ENCODE peak calls at places on chromosomes 3 and 15, in nine cellular contexts. C is pons; M is GM04504; A is stimulated activated CD4-positive, alpha-beta T cell treated with anti-CD3 and anti-CD28 coated beads, Interleukin-4, amount 100 ng/mL, for 48 hours; J is activated T-cell treated with anti-CD3 and anti-CD28 coated beads, Interleukin-2, amount 50 U/mL, for 1 hour; S is Daoy; U is RCC 7860; X is T47D; N is CD4-positive, alpha-beta T cell. P is an unnamed sample.

GRCh38 chr3:186109897-186110803 is 1.3 kb upstream of the ETV5 start:
- DNase-seq in C (no peak), M (no peak), A (no peak), J (peak; percentile 27), S (peak; percentile 29), U (no peak), X (no peak), N (no peak), P (no peak)

GRCh38 chr3:45225465-45226205 is 452 bp downstream of the TMEM158 start:
- DNase-seq in C (no peak), M (no peak), A (peak; percentile 41), J (peak; percentile 57), S (peak; percentile 54), U (no peak), X (no peak), N (peak; percentile 28), P (no peak)

GRCh38 chr15:65338366-65338765 is 33.9 kb downstream of the RNU5B-1 start:
- DNase-seq in C (no peak), M (no peak), A (no peak), J (no peak), S (no peak), U (no peak), X (no peak), N (no peak), P (no peak)

GRCh38 chr3:168839692-168840091 is 744.0 kb upstream of the GOLIM4 start:
- DNase-seq in C (no peak), M (no peak), A (no peak), J (no peak), S (no peak), U (no peak), X (no peak), N (no peak), P (no peak)

GRCh38 chr15:56537881-56538280 is 72.9 kb upstream of the MNS1 start:
- DNase-seq in C (no peak), M (no peak), A (no peak), J (peak; percentile 39), S (no peak), U (no peak), X (no peak), N (peak; percentile 5), P (no peak)

GRCh38 chr3:30294241-30294667 is 312.1 kb upstream of the TGFBR2 start:
- DNase-seq in C (no peak), M (no peak), A (no peak), J (no peak), S (no peak), U (no peak), X (no peak), N (no peak), P (no peak)

GRCh38 chr3:170442945-170443344 is 24.3 kb downstream of the CLDN11 start:
- DNase-seq in C (no peak), M (no peak), A (no peak), J (no peak), S (no peak), U (no peak), X (no peak), N (no peak), P (no peak)

GRCh38 chr3:179676081-179676480 is 23.2 kb downstream of the USP13 start:
- DNase-seq in C (no peak), M (no peak), A (no peak), J (no peak), S (no peak), U (peak; percentile 55), X (no peak), N (no peak), P (no peak)

GRCh38 chr15:88658070-88658965 is 19.5 kb downstream of the ISG20 start:
- DNase-seq in C (no peak), M (no peak), A (no peak), J (no peak), S (no peak), U (no peak), X (no peak), N (no peak), P (no peak)

GRCh38 chr3:175199961-175200360 is 340.8 kb downstream of the NAALADL2 start:
- DNase-seq in C (no peak), M (no peak), A (no peak), J (no peak), S (no peak), U (no peak), X (no peak), N (no peak), P (no peak)

GRCh38 chr3:99373088-99373875 is 265.1 kb upstream of the COL8A1 start:
- DNase-seq in C (no peak), M (no peak), A (no peak), J (no peak), S (no peak), U (no peak), X (no peak), N (no peak), P (no peak)

GRCh38 chr15:59243622-59244021 is 37.0 kb downstream of the LDHAL6B start:
- DNase-seq in C (no peak), M (no peak), A (no peak), J (no peak), S (no peak), U (no peak), X (no peak), N (no peak), P (no peak)

GRCh38 chr3:171654809-171655208 is 155.5 kb downstream of the PLD1 start:
- DNase-seq in C (peak; percentile 57), M (peak; percentile 48), A (no peak), J (no peak), S (no peak), U (no peak), X (peak; percentile 85), N (no peak), P (no peak)

GRCh38 chr3:107240183-107241091 is 136.8 kb upstream of the CCDC54 start:
- DNase-seq in C (peak; percentile 82), M (peak; percentile 59), A (peak; percentile 60), J (peak; percentile 78), S (peak; percentile 88), U (peak; percentile 60), X (peak; percentile 80), N (peak; percentile 65), P (no peak)

GRCh38 chr3:80618295-80619256 is 850.8 kb upstream of the ROBO1 start:
- DNase-seq in C (no peak), M (no peak), A (no peak), J (no peak), S (no peak), U (no peak), X (no peak), N (no peak), P (no peak)

GRCh38 chr3:60161334-60161733 is 1089.9 kb downstream of the FHIT start:
- DNase-seq in C (no peak), M (no peak), A (no peak), J (no peak), S (no peak), U (no peak), X (no peak), N (no peak), P (no peak)

GRCh38 chr3:58874248-58874741 is 175.5 kb downstream of the CFAP20DC start:
- DNase-seq in C (no peak), M (no peak), A (no peak), J (no peak), S (peak; percentile 2), U (peak; percentile 69), X (no peak), N (no peak), P (peak; percentile 12)

GRCh38 chr15:91133511-91133910 is 33.5 kb downstream of the SV2B start:
- DNase-seq in C (no peak), M (no peak), A (no peak), J (no peak), S (no peak), U (no peak), X (no peak), N (no peak), P (no peak)

GRCh38 chr3:171388537-171388936 is 71.7 kb downstream of the TNIK start:
- DNase-seq in C (no peak), M (no peak), A (no peak), J (no peak), S (no peak), U (no peak), X (peak; percentile 55), N (no peak), P (no peak)

GRCh38 chr3:127820221-127820870 is 2.0 kb downstream of the MGLL start:
- DNase-seq in C (no peak), M (no peak), A (no peak), J (no peak), S (no peak), U (peak; percentile 79), X (no peak), N (no peak), P (no peak)

GRCh38 chr3:24220859-24221657 is 273.6 kb downstream of the THRB start:
- DNase-seq in C (peak; percentile 50), M (peak; percentile 91), A (no peak), J (no peak), S (peak; percentile 89), U (peak; percentile 85), X (peak; percentile 5), N (no peak), P (peak; percentile 94)

GRCh38 chr3:185420762-185421161 is 57.8 kb downstream of the MAP3K13 start:
- DNase-seq in C (peak; percentile 45), M (no peak), A (no peak), J (no peak), S (peak; percentile 47), U (no peak), X (peak; percentile 86), N (no peak), P (no peak)

GRCh38 chr3:143443851-143444331 is 324.3 kb downstream of the CHST2 start:
- DNase-seq in C (peak; percentile 51), M (peak; percentile 81), A (no peak), J (no peak), S (peak; percentile 91), U (peak; percentile 94), X (peak; percentile 58), N (no peak), P (peak; percentile 88)

GRCh38 chr15:40045572-40046217 is 6.7 kb upstream of the SRP14 start:
- DNase-seq in C (no peak), M (no peak), A (no peak), J (no peak), S (no peak), U (no peak), X (no peak), N (no peak), P (no peak)

GRCh38 chr3:75171632-75172230 is 492.4 kb upstream of the FRG2C start:
- DNase-seq in C (peak; percentile 30), M (no peak), A (no peak), J (no peak), S (no peak), U (no peak), X (peak; percentile 29), N (no peak), P (no peak)

GRCh38 chr3:128296469-128297251 is 143.4 kb downstream of the EEFSEC start:
- DNase-seq in C (no peak), M (no peak), A (no peak), J (peak; percentile 8), S (peak; percentile 1), U (no peak), X (no peak), N (no peak), P (no peak)

GRCh38 chr3:150454622-150455021 is 46.5 kb downstream of the TSC22D2 start:
- DNase-seq in C (no peak), M (no peak), A (no peak), J (no peak), S (no peak), U (no peak), X (no peak), N (no peak), P (no peak)

GRCh38 chr3:190701096-190701532 is 161.4 kb downstream of the GMNC start:
- DNase-seq in C (peak; percentile 56), M (no peak), A (no peak), J (no peak), S (peak; percentile 54), U (peak; percentile 60), X (peak; percentile 82), N (no peak), P (peak; percentile 20)

GRCh38 chr3:172601066-172601832 is 78.0 kb upstream of the TNFSF10 start:
- DNase-seq in C (no peak), M (no peak), A (no peak), J (no peak), S (no peak), U (peak; percentile 70), X (no peak), N (no peak), P (no peak)

GRCh38 chr3:36774072-36774471 is 9.7 kb upstream of the DCLK3 start:
- DNase-seq in C (no peak), M (no peak), A (no peak), J (no peak), S (no peak), U (no peak), X (no peak), N (no peak), P (no peak)

GRCh38 chr3:42314411-42314810 is 48.4 kb upstream of the CCK start:
- DNase-seq in C (no peak), M (no peak), A (no peak), J (no peak), S (no peak), U (no peak), X (peak; percentile 20), N (no peak), P (no peak)

P was measured in HS-27A.